ENCODE peak calls at places on chromosome 3, in nine cellular contexts. K is brain microvascular endothelial cell, R is transverse colon, P is psoas muscle, S is BJ, O is foreskin fibroblast, J is tibial nerve, B is colonic mucosa, M is body of pancreas. X is an unnamed sample.
A peak's percentile ranks its signal among the peaks of the same experiment; 100 is the strongest.

GRCh38 chr3:35784162-35784561 is 144.8 kb downstream of the ARPP21 start:
- DNase-seq in O (no peak), K (no peak), M (no peak), P (no peak), S (no peak), R (no peak), J (no peak), B (no peak), X (no peak)

GRCh38 chr3:168625477-168625876 is 529.8 kb upstream of the GOLIM4 start:
- DNase-seq in K (no peak), O (no peak), P (no peak), S (no peak), B (no peak), R (no peak), J (no peak), M (no peak), X (no peak)

GRCh38 chr3:150599611-150600297 is 3.4 kb upstream of the SELENOT start:
- DNase-seq in J (no peak), B (no peak), P (no peak), O (peak; percentile 76), M (no peak), R (no peak), S (peak; percentile 28), K (peak; percentile 87), X (no peak)

GRCh38 chr3:9970020-9970652 is 16.5 kb downstream of the EMC3 start:
- DNase-seq in J (no peak), R (no peak), S (peak; percentile 53), M (no peak), O (peak; percentile 50), P (no peak), K (peak; percentile 12), B (no peak), X (peak; percentile 48)

GRCh38 chr3:186849392-186849975 is 7.0 kb downstream of the ADIPOQ start:
- DNase-seq in P (no peak), O (no peak), R (no peak), J (no peak), S (peak; percentile 4), B (no peak), M (no peak), K (no peak), X (no peak)

GRCh38 chr3:10142707-10143560 is 1.4 kb downstream of the VHL start:
- DNase-seq in K (no peak), O (no peak), R (no peak), M (peak; percentile 20), B (no peak), J (no peak), S (no peak), P (no peak), X (no peak)

GRCh38 chr3:4416961-4417360 is 50.1 kb downstream of the SUMF1 start:
- DNase-seq in B (no peak), R (no peak), S (no peak), K (peak; percentile 93), J (no peak), P (peak; percentile 86), M (no peak), O (peak; percentile 76), X (peak; percentile 73)

GRCh38 chr3:46138571-46138970 is 69.5 kb downstream of the CCR1 start:
- DNase-seq in J (no peak), B (no peak), O (no peak), P (no peak), R (no peak), S (no peak), M (no peak), K (no peak), X (no peak)

GRCh38 chr3:1091276-1091675 is 1.5 kb upstream of the CNTN6 start:
- DNase-seq in S (no peak), M (no peak), P (no peak), O (no peak), J (no peak), R (no peak), K (no peak), B (no peak), X (no peak)

GRCh38 chr3:104989878-104990277 is 376.8 kb upstream of the ALCAM start:
- DNase-seq in R (no peak), K (no peak), P (no peak), S (no peak), J (no peak), O (no peak), M (no peak), B (no peak), X (no peak)

GRCh38 chr3:124621498-124621897 is 108.8 kb upstream of the UMPS start:
- DNase-seq in M (no peak), O (no peak), K (no peak), P (no peak), J (no peak), B (no peak), S (no peak), R (no peak), X (no peak)

GRCh38 chr3:5330152-5330810 is 142.8 kb downstream of the EDEM1 start:
- DNase-seq in K (peak; percentile 0), M (no peak), O (no peak), S (no peak), J (no peak), P (no peak), B (no peak), R (no peak), X (no peak)

GRCh38 chr3:149579838-149580542 is 77.8 kb downstream of the WWTR1 start:
- DNase-seq in S (no peak), M (no peak), R (no peak), B (no peak), J (no peak), K (peak; percentile 56), O (peak; percentile 56), P (no peak), X (no peak)

GRCh38 chr3:188734395-188734794 is 437.4 kb upstream of the TPRG1 start:
- DNase-seq in P (no peak), S (no peak), O (no peak), R (peak; percentile 14), B (peak; percentile 21), J (no peak), M (peak; percentile 53), K (no peak), X (no peak)

GRCh38 chr3:39479701-39480414 is 12.4 kb downstream of the MOBP start:
- DNase-seq in M (no peak), S (no peak), P (no peak), R (no peak), J (no peak), B (no peak), O (no peak), K (no peak), X (no peak)

GRCh38 chr3:148604270-148605085 is 93.2 kb upstream of the AGTR1 start:
- DNase-seq in S (no peak), P (peak; percentile 70), O (peak; percentile 35), B (no peak), J (no peak), K (peak; percentile 30), M (no peak), R (no peak), X (peak; percentile 7)

GRCh38 chr3:13069495-13069894 is 3.7 kb downstream of the IQSEC1 start:
- DNase-seq in J (no peak), R (peak; percentile 37), B (no peak), M (no peak), P (no peak), K (no peak), O (no peak), S (no peak), X (no peak)

GRCh38 chr3:143307613-143308183 is 188.1 kb downstream of the CHST2 start:
- DNase-seq in O (peak; percentile 62), P (no peak), M (no peak), J (no peak), B (no peak), K (peak; percentile 59), R (no peak), S (no peak), X (peak; percentile 24)

GRCh38 chr3:55519016-55519415 is 31.9 kb upstream of the WNT5A start:
- DNase-seq in S (no peak), R (no peak), J (no peak), O (no peak), M (no peak), K (no peak), B (no peak), P (no peak), X (peak; percentile 44)
- H3K4me3 ChIP-seq in S (no peak overlapping the region), R (no peak overlapping the region), J (no peak overlapping the region), O (no peak overlapping the region), M (no peak overlapping the region), K (no peak overlapping the region), B (no peak overlapping the region), P (no peak overlapping the region), X (no peak overlapping the region)

DNA sequence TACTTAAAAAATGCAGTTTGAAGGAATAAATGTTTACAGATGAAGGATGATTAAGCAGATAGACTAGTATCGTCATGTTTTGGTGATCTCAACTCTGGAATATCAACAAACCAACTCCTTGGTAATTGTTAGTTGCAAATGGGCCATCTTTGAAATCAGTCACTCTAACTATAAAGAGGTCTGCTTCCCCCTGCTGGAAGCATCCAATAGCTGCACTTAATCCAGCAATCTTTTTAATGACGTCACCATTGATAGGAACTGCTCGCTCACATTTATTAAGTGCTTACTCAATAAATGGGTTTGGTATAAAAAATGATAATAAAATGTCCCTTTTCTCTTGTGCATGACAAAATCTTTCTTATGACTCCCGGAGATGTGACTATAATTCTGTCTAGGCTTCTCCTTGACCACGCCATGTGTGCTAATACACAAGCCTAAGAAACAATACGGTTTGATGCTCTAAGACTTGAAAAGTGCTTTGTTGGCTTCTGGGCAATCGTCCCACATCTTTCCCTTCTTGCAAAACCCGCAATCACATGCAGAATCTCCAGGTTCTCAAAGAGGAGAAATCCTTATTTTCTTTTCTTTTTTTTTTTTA is 227.6 kb upstream of the POU1F1 start:
- DNase-seq in R (peak; percentile 9), J (no peak), M (peak; percentile 58), S (peak; percentile 19), O (peak; percentile 57), P (no peak), B (peak; percentile 29), K (peak; percentile 74), X (peak; percentile 46)
- TF ChIP-seq CTCF in R (peak; percentile 53), J (peak; percentile 54), M (peak; percentile 93), S (peak; percentile 78), O (peak; percentile 75), P (peak; percentile 21), B (peak; percentile 49), K (peak; percentile 84), X (peak; percentile 79)

DNA sequence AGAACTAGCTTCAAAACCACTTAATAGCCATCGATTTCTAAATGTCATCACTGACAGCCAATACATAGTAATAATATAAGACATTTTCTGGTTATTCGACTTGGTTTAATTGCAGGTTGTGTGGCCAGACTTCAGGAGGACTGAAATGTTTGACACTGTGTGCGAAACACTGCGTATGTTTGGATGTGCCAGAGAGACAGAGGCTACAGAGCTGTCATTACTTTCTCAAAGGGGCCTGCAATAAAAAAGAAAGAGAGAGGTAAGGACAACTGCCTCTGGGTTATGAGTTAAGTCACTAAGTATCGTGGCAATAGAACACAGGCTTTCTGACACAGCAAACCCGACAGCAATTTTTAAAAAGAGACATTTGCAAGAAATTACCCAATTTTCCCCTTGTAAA is 882 bp downstream of the LMOD3 start:
- DNase-seq in O (no peak), J (no peak), R (no peak), B (no peak), K (no peak), S (no peak), M (no peak), P (no peak), X (no peak)
- H3K4me3 ChIP-seq in O (no peak overlapping the region), J (no peak overlapping the region), R (no peak overlapping the region), B (no peak overlapping the region), K (no peak overlapping the region), S (no peak overlapping the region), M (no peak overlapping the region), P (peak overlapping the region; percentile 65), X (no peak overlapping the region)

DNA sequence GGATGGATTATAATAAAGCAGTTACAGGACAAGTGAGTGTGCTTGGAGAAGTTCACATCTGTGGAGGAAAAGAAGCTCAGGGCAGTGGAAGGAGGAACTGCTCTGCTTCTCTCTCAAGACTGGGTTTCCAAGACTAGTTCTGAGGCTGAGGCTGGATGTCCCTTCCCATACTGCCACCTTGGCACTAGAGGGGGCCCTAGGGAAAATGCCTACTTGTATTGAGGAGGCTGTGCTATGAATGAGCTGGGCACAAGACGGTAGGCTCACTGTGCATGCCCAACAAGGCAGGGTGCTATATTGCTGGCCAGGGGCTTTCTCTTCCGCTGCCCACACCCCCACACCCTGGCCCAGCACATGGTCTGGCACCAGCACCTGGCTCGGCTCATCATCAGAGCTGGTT is 65.2 kb downstream of the SLCO2A1 start:
- DNase-seq in O (no peak), R (no peak), P (no peak), K (no peak), M (no peak), B (no peak), S (no peak), J (no peak), X (no peak)
- TF ChIP-seq CTCF in O (peak; percentile 17), R (no peak), P (no peak), K (peak; percentile 48), M (no peak), B (peak; percentile 44), S (no peak), J (no peak), X (peak; percentile 12)

X was measured in AG09309.